ENCODE peak calls at places on chromosomes 2 and 18, in four cellular contexts. J is K562, R is HepG2, V is H1. K is an unnamed sample.

GRCh38 chr2:175684466-175684865 is 317.6 kb downstream of the LNPK start:
- DNase-seq in J (no peak), R (peak), V (peak), K (no peak)

GRCh38 chr2:54966165-54966819 is 84.0 kb downstream of the RTN4 start:
- DNase-seq in J (no peak), R (no peak), V (no peak), K (no peak)

GRCh38 chr18:21682276-21683051 is 22.1 kb downstream of the ABHD3 start:
- DNase-seq in J (no peak), R (no peak), V (no peak), K (no peak)

GRCh38 chr2:156340818-156341481 is 8.4 kb upstream of the NR4A2 start:
- DNase-seq in J (no peak), R (no peak), V (no peak), K (no peak)

GRCh38 chr2:113284481-113284880 is 5.8 kb upstream of the PAX8 start:
- DNase-seq in J (no peak), R (no peak), V (no peak), K (no peak)

GRCh38 chr2:43368483-43369385 is 142.3 kb upstream of the ZFP36L2 start:
- DNase-seq in J (no peak), R (no peak), V (no peak), K (no peak)

GRCh38 chr2:173568054-173568453 is 213.4 kb downstream of the CDCA7 start:
- DNase-seq in J (peak), R (peak), V (peak), K (peak)

GRCh38 chr2:233285921-233286320 is 21.7 kb upstream of the SAG start:
- DNase-seq in J (no peak), R (no peak), V (no peak), K (no peak)

GRCh38 chr2:176753752-176754474 is 458.7 kb upstream of the HNRNPA3 start:
- DNase-seq in J (no peak), R (no peak), V (no peak), K (no peak)

GRCh38 chr2:15142069-15142689 is 419.0 kb downstream of the NBAS start:
- DNase-seq in J (no peak), R (peak), V (no peak), K (no peak)

GRCh38 chr18:10015941-10016819 is 102.4 kb downstream of the VAPA start:
- DNase-seq in J (no peak), R (no peak), V (no peak), K (no peak)

GRCh38 chr2:84212611-84213314 is 246.3 kb downstream of the SUCLG1 start:
- DNase-seq in J (no peak), R (no peak), V (no peak), K (no peak)

GRCh38 chr2:128834203-128834602 is 515.5 kb upstream of the HS6ST1 start:
- DNase-seq in J (no peak), R (no peak), V (no peak), K (no peak)

GRCh38 chr18:24538421-24539264 is 78.2 kb downstream of the HRH4 start:
- DNase-seq in J (no peak), R (no peak), V (no peak), K (no peak)

GRCh38 chr18:39453356-39453755 is 1887.8 kb upstream of the CELF4 start:
- DNase-seq in J (no peak), R (no peak), V (no peak), K (no peak)

GRCh38 chr2:158616480-158616879 is 159.7 kb downstream of the PKP4 start:
- DNase-seq in J (no peak), R (no peak), V (no peak), K (no peak)

GRCh38 chr2:203340791-203341487 is 12.7 kb downstream of the ABI2 start:
- DNase-seq in J (no peak), R (no peak), V (no peak), K (no peak)

GRCh38 chr2:86298411-86299390 is 38.7 kb downstream of the REEP1 start:
- DNase-seq in J (no peak), R (peak), V (no peak), K (no peak)

GRCh38 chr2:9809448-9810088 is 33.7 kb upstream of the TAF1B start:
- DNase-seq in J (no peak), R (no peak), V (no peak), K (no peak)

GRCh38 chr2:101306410-101306809 is 2.1 kb downstream of the RNF149 start:
- DNase-seq in J (peak), R (no peak), V (no peak), K (no peak)

GRCh38 chr2:72757177-72757775 is 68.6 kb downstream of the EXOC6B start:
- DNase-seq in J (peak), R (peak), V (no peak), K (no peak)
- TF ChIP-seq FOSL1 in J (no peak), R (no peak), V (no peak), K (no peak)

GRCh38 chr2:117814417-117815264 is at the start of gene DDX18:
- DNase-seq in J (peak), R (peak), V (peak), K (peak)
- TF ChIP-seq POLR2A in J (peak), R (peak), V (peak), K (peak)

GRCh38 chr2:239118264-239118663 is 270.4 kb downstream of the TWIST2 start:
- DNase-seq in J (no peak), R (no peak), V (no peak), K (no peak)
- H3K27ac ChIP-seq in J (no peak), R (no peak), V (no peak), K (no peak)

DNA sequence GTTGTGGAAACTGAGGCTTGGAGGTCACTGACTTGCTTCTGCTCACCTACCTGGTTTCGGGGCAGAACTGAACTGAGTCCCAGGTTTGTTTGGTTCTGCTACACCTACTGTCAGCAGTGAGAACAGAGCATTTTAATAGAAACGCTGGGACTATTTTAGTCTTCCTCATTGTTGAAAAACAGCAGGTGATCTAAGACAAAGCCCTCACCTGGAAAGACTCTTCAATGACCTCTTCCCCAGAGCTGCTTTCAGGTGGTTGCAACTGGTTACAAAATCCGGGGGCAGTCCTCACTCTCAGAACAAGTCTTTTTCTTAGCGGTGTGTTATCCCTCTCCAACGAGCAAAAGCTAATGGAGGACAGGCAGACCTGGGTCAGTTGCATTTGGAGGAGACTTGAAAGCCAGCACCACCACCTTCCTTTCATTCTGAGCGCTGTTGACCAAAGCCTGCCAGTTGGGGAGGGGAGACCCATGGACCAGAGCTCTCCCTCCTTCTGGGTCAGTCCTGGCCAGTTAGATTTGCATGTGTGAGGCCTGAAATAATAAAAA is 217.0 kb downstream of the NCK2 start:
- DNase-seq in J (no peak), R (no peak), V (no peak), K (no peak)
- TF ChIP-seq FOSL1 in J (no peak), R (no peak), V (no peak), K (no peak)

DNA sequence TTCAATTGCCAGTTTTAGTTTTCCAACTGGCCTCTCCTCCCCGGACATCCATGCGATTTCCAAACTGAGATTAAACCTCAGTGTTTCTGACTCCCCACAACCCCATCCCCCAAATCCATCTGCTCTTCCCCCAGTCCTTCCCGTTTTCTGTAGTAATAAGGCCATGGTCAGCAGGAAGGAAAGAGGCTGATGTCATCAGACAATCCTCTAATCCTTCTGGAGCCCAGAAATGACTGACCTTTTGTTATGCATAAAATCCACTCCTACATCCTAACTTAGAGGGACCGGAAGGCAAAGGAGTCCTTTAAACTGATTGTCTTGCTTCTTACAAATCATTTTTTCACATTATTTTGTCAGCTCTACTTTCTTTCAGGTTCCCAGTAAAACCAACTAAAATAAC is 155.8 kb downstream of the INO80D start:
- DNase-seq in J (no peak), R (no peak), V (no peak), K (no peak)
- TF ChIP-seq POLR2A in J (no peak), R (no peak), V (no peak), K (no peak)

GRCh38 chr2:8802741-8803140 is 34.7 kb downstream of the KIDINS220 start:
- DNase-seq in J (no peak), R (no peak), V (no peak), K (no peak)

GRCh38 chr2:8800821-8801220 is 36.6 kb downstream of the KIDINS220 start:
- DNase-seq in J (no peak), R (no peak), V (no peak), K (no peak)

GRCh38 chr2:8806885-8807701 is 30.3 kb downstream of the KIDINS220 start:
- DNase-seq in J (no peak), R (no peak), V (no peak), K (no peak)

GRCh38 chr2:8805278-8806045 is 32.0 kb downstream of the KIDINS220 start:
- DNase-seq in J (no peak), R (no peak), V (no peak), K (no peak)

DNA sequence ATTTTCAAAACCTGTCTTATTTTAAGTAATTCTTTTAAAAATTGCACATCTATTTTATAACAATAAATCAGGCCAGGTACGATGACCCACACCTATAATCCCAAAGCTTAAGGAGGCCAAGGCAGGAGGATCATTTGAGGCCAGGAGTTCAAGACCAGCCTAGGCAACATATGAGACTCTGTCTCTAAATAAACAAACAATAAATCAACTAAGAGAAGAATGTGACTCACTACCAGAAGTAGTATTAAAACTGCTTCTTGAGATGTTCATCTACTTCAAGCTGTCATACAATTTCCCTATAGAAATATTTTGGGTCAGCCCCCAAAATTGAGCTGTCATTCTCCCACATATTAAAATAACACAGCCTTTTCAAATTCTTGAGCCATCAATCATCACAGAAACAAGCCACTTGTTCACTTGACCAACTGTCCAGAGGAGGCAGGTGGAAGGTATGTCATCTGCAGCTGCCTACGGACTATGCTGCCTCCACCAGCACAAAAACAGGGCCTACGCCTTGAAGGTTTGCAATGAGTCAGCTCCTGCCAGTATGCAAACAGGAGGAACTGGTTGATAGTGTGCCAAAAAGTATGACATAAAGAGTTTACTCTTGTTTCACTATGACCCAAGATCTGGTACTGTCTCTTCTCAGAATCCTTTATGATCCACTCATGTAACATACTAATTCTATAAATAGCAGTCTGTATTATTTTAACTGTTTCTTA is 33.6 kb downstream of the KIDINS220 start:
- DNase-seq in J (peak), R (peak), V (no peak), K (peak)
- H3K27ac ChIP-seq in J (peak), R (no peak), V (no peak), K (peak)

DNA sequence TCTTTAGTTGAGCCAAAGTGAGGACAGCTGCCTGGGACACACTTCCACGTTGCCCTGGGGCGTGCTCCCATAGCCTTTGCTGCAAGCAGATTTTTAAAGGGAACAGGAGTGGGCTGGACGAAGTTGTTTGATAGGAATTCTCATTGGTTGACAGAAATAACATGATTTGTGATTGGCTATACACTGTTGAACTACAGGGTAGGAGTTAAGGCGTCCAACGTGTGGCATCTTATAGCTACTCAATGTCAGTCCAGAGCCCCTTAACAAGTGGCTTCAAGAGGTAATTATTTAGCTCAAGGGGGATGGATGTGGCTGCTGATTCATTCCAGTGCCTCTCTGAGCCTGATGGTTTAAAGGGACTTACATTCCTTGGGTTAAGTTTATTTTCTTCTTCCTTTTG is 65.5 kb downstream of the ACAA2 start:
- DNase-seq in J (no peak), R (no peak), V (no peak), K (no peak)
- TF ChIP-seq FOSL1 in J (no peak), R (no peak), V (no peak), K (no peak)

GRCh38 chr2:152651834-152652233 is 65.4 kb downstream of the PRPF40A start:
- DNase-seq in J (no peak), R (no peak), V (no peak), K (no peak)

GRCh38 chr2:152648336-152648735 is 68.9 kb downstream of the PRPF40A start:
- DNase-seq in J (no peak), R (peak), V (no peak), K (no peak)

GRCh38 chr2:152649997-152650396 is 67.3 kb downstream of the PRPF40A start:
- DNase-seq in J (no peak), R (no peak), V (no peak), K (no peak)

GRCh38 chr2:152647417-152648010 is 69.7 kb downstream of the PRPF40A start:
- DNase-seq in J (no peak), R (no peak), V (no peak), K (no peak)

DNA sequence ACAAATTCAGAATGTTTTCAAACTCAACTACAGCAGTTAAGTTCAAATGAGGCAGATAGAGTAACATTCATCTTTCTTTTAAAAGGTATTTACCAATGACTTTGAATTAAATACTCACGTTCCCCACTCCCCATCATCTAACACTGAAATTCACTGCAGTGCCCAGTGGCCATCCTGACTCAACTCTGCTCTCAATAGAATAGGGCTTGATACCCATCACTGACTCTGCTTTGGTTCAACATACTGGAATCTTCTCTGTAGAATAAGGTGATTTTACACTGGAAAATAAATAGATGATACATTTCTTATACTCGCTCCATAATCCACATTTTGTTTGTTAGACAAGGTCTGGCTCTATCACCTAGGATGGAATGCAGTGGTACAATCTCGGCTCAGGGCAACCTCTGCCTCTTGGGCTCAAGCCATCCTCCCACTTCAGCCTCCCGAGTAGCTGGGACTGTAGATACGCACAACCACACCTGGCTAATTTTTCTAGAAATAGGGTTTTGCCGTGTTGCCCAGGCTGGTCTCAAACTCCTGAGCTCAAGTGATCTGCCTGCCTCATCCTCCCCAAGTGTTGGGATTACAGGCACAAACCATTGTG is 66.4 kb downstream of the PRPF40A start:
- DNase-seq in J (no peak), R (no peak), V (no peak), K (no peak)
- TF ChIP-seq POLR2A in J (peak), R (no peak), V (peak), K (no peak)

DNA sequence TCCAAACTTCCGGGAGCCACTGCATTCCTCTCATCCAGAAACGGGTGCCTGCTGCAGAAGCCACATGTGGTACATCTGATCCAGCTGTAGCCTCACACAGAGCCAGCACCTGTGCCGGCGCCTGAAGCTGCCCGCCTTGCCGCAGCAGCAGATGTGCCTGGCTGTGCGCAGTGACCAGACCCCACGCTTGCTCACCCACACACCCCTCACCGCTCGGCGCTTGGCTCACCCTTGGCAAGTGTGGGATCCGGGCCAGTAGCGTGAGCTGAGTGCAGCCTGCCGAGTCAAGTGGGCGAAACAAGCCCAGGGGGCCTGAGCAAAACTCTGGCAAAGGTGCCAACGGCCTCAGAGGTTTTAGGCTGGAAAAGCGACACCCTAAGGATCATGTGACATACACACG is 220.1 kb upstream of the TMEFF2 start:
- DNase-seq in J (no peak), R (no peak), V (no peak), K (no peak)
- H3K27ac ChIP-seq in J (no peak), R (no peak), V (no peak), K (no peak)

K was measured in HCT116.